ENCODE peak calls at places on chromosomes 11 and 22, in five cellular contexts. One of them, this sample, is unnamed.

GRCh38 chr22:38953091-38953490 is 4.3 kb upstream of the APOBEC3A start:
- DNase-seq in mucosa of descending colon: peak
- DNase-seq in PC-3: no peak
- DNase-seq in astrocyte of the spinal cord: no peak
- DNase-seq in choroid plexus epithelial cell: no peak
- DNase-seq in this sample: no peak

GRCh38 chr11:8263769-8264410 is at the start of gene LMO1:
- DNase-seq in astrocyte of the spinal cord: peak
- DNase-seq in mucosa of descending colon: peak
- DNase-seq in PC-3: peak
- DNase-seq in choroid plexus epithelial cell: peak
- DNase-seq in this sample: peak

GRCh38 chr11:8807544-8808225 is 103.3 kb upstream of the AKIP1 start:
- DNase-seq in astrocyte of the spinal cord: peak
- DNase-seq in mucosa of descending colon: peak
- DNase-seq in PC-3: no peak
- DNase-seq in choroid plexus epithelial cell: peak
- DNase-seq in this sample: peak

GRCh38 chr11:10208045-10208674 is 85.9 kb downstream of the SBF2 start:
- DNase-seq in PC-3: peak
- DNase-seq in astrocyte of the spinal cord: peak
- DNase-seq in choroid plexus epithelial cell: peak
- DNase-seq in mucosa of descending colon: no peak
- DNase-seq in this sample: peak

GRCh38 chr22:33861216-33861875 is 58.9 kb downstream of the LARGE1 start:
- DNase-seq in astrocyte of the spinal cord: no peak
- DNase-seq in PC-3: no peak
- DNase-seq in mucosa of descending colon: no peak
- DNase-seq in choroid plexus epithelial cell: no peak
- DNase-seq in this sample: no peak

GRCh38 chr22:35629406-35630234 is 12.5 kb upstream of the MB start:
- DNase-seq in mucosa of descending colon: no peak
- DNase-seq in PC-3: peak
- DNase-seq in choroid plexus epithelial cell: peak
- DNase-seq in astrocyte of the spinal cord: peak
- DNase-seq in this sample: peak

GRCh38 chr22:40628354-40629042 is 8.0 kb downstream of the MRTFA start:
- DNase-seq in astrocyte of the spinal cord: peak
- DNase-seq in PC-3: peak
- DNase-seq in mucosa of descending colon: no peak
- DNase-seq in choroid plexus epithelial cell: peak
- DNase-seq in this sample: no peak

GRCh38 chr22:39348909-39349505 is 784 bp upstream of the SYNGR1 start:
- DNase-seq in PC-3: no peak
- DNase-seq in astrocyte of the spinal cord: no peak
- DNase-seq in choroid plexus epithelial cell: no peak
- DNase-seq in mucosa of descending colon: no peak
- DNase-seq in this sample: no peak

GRCh38 chr22:27204280-27204679 is 546.9 kb downstream of the MIAT start:
- DNase-seq in PC-3: no peak
- DNase-seq in mucosa of descending colon: no peak
- DNase-seq in choroid plexus epithelial cell: no peak
- DNase-seq in astrocyte of the spinal cord: no peak
- DNase-seq in this sample: no peak

GRCh38 chr11:74826901-74827300 is 78.3 kb downstream of the RNF169 start:
- DNase-seq in PC-3: no peak
- DNase-seq in mucosa of descending colon: no peak
- DNase-seq in astrocyte of the spinal cord: no peak
- DNase-seq in choroid plexus epithelial cell: no peak
- DNase-seq in this sample: no peak

GRCh38 chr22:33481550-33481949 is 423.4 kb upstream of the SYN3 start:
- DNase-seq in choroid plexus epithelial cell: no peak
- DNase-seq in mucosa of descending colon: no peak
- DNase-seq in PC-3: no peak
- DNase-seq in astrocyte of the spinal cord: no peak
- DNase-seq in this sample: no peak

GRCh38 chr11:123519797-123520193 is 89.7 kb downstream of the GRAMD1B start:
- DNase-seq in mucosa of descending colon: no peak
- DNase-seq in choroid plexus epithelial cell: no peak
- DNase-seq in PC-3: no peak
- DNase-seq in astrocyte of the spinal cord: no peak
- DNase-seq in this sample: no peak

GRCh38 chr11:121950160-121950559 is 165.9 kb downstream of the BLID start:
- DNase-seq in choroid plexus epithelial cell: no peak
- DNase-seq in astrocyte of the spinal cord: no peak
- DNase-seq in PC-3: no peak
- DNase-seq in mucosa of descending colon: no peak
- DNase-seq in this sample: no peak

GRCh38 chr11:46918087-46918751 is at the start of gene LRP4:
- DNase-seq in astrocyte of the spinal cord: no peak
- DNase-seq in mucosa of descending colon: peak
- DNase-seq in PC-3: no peak
- DNase-seq in choroid plexus epithelial cell: no peak
- DNase-seq in this sample: peak

GRCh38 chr11:72222106-72222891 is 2.3 kb upstream of the INPPL1 start:
- DNase-seq in astrocyte of the spinal cord: no peak
- DNase-seq in mucosa of descending colon: no peak
- DNase-seq in PC-3: no peak
- DNase-seq in choroid plexus epithelial cell: no peak
- DNase-seq in this sample: no peak

GRCh38 chr22:37045958-37046357 is 5.6 kb upstream of the KCTD17 start:
- DNase-seq in PC-3: peak
- DNase-seq in mucosa of descending colon: no peak
- DNase-seq in astrocyte of the spinal cord: peak
- DNase-seq in choroid plexus epithelial cell: peak
- DNase-seq in this sample: peak

GRCh38 chr11:2585566-2586090 is 114.2 kb downstream of the KCNQ1OT1 start:
- DNase-seq in astrocyte of the spinal cord: no peak
- DNase-seq in choroid plexus epithelial cell: no peak
- DNase-seq in mucosa of descending colon: peak
- DNase-seq in PC-3: no peak
- DNase-seq in this sample: no peak

GRCh38 chr22:19800761-19801244 is 40.2 kb downstream of the TBX1 start:
- DNase-seq in PC-3: no peak
- DNase-seq in choroid plexus epithelial cell: peak
- DNase-seq in astrocyte of the spinal cord: peak
- DNase-seq in mucosa of descending colon: no peak
- DNase-seq in this sample: peak

GRCh38 chr22:23069502-23070357 is 589 bp upstream of the GNAZ start:
- DNase-seq in astrocyte of the spinal cord: peak
- DNase-seq in choroid plexus epithelial cell: peak
- DNase-seq in mucosa of descending colon: peak
- DNase-seq in PC-3: peak
- DNase-seq in this sample: peak

GRCh38 chr11:65072631-65072966 is 11.2 kb downstream of the CDCA5 start:
- DNase-seq in astrocyte of the spinal cord: no peak
- DNase-seq in choroid plexus epithelial cell: no peak
- DNase-seq in PC-3: no peak
- DNase-seq in mucosa of descending colon: no peak
- DNase-seq in this sample: no peak

GRCh38 chr11:47000033-47000432 is 63.5 kb downstream of the CSTPP1 start:
- DNase-seq in PC-3: no peak
- DNase-seq in mucosa of descending colon: no peak
- DNase-seq in astrocyte of the spinal cord: no peak
- DNase-seq in choroid plexus epithelial cell: peak
- DNase-seq in this sample: no peak

GRCh38 chr11:17218403-17218802 is 10.6 kb upstream of the PIK3C2A start:
- DNase-seq in PC-3: peak
- DNase-seq in astrocyte of the spinal cord: no peak
- DNase-seq in choroid plexus epithelial cell: no peak
- DNase-seq in mucosa of descending colon: no peak
- DNase-seq in this sample: no peak

GRCh38 chr11:43577566-43578264 is 102.8 kb upstream of the HSD17B12 start:
- DNase-seq in astrocyte of the spinal cord: no peak
- DNase-seq in PC-3: no peak
- DNase-seq in mucosa of descending colon: no peak
- DNase-seq in choroid plexus epithelial cell: no peak
- DNase-seq in this sample: no peak

DNA sequence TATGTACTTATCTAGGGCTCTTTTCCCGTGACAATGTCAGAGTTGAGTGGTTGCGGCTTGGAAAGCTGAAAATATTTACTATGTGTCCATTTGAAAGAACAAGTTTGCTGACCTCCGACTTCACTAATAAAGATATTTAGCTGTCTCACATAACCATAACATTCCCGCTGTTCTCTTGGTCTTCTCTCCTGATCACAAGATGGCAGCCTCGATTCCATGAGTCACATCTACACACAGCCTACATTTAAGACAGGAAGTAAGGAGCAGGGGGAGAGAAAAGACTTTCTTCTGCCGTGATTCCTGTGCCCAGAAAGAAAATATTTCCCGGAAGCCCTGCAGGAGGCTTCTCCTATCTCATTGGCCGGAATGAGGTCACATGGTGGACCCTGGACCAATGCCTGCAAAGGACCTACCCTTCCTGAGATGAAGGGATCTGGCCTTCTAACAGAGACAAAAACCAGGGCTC is 47.4 kb upstream of the SYT13 start:
- DNase-seq in astrocyte of the spinal cord: peak
- DNase-seq in mucosa of descending colon: peak
- DNase-seq in PC-3: peak
- DNase-seq in choroid plexus epithelial cell: peak
- DNase-seq in this sample: peak
- H3K4me3 ChIP-seq in astrocyte of the spinal cord: no peak
- H3K4me3 ChIP-seq in mucosa of descending colon: no peak
- H3K4me3 ChIP-seq in PC-3: peak
- H3K4me3 ChIP-seq in choroid plexus epithelial cell: peak
- H3K4me3 ChIP-seq in this sample: peak

DNA sequence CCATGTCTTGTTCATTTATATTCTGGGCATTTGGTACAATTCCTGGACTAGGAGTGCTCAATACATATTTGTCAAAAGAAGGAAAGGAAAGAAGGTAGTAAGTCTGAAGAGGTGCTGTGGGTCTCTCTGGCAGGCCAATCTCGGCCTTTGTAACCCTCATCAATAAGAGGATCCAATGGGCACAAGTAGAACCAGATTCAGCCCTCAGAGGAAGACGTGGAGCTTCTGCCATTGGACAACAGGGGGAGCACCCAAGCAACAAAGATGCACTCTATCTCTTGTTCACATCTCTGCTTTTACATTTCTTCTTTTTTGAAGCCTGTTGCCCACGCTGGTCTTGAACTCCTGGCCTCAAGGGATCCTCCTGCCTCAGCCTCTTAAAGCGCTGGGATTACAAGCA is 2.2 kb upstream of the VPS11 start:
- DNase-seq in PC-3: peak
- DNase-seq in choroid plexus epithelial cell: peak
- DNase-seq in mucosa of descending colon: no peak
- DNase-seq in astrocyte of the spinal cord: peak
- DNase-seq in this sample: peak
- TF ChIP-seq CTCF in PC-3: peak
- TF ChIP-seq CTCF in choroid plexus epithelial cell: peak
- TF ChIP-seq CTCF in mucosa of descending colon: no peak
- TF ChIP-seq CTCF in astrocyte of the spinal cord: peak
- TF ChIP-seq CTCF in this sample: peak

GRCh38 chr11:78330361-78330760 is 87.3 kb downstream of the GAB2 start:
- DNase-seq in astrocyte of the spinal cord: no peak
- DNase-seq in PC-3: no peak
- DNase-seq in mucosa of descending colon: no peak
- DNase-seq in choroid plexus epithelial cell: no peak
- DNase-seq in this sample: no peak
- H3K4me3 ChIP-seq in astrocyte of the spinal cord: no peak
- H3K4me3 ChIP-seq in PC-3: no peak
- H3K4me3 ChIP-seq in mucosa of descending colon: no peak
- H3K4me3 ChIP-seq in choroid plexus epithelial cell: no peak
- H3K4me3 ChIP-seq in this sample: no peak

GRCh38 chr11:63508009-63508408 is 2.1 kb downstream of the LGALS12 start:
- DNase-seq in PC-3: peak
- DNase-seq in astrocyte of the spinal cord: no peak
- DNase-seq in mucosa of descending colon: no peak
- DNase-seq in choroid plexus epithelial cell: no peak
- DNase-seq in this sample: peak
- TF ChIP-seq CTCF in PC-3: peak
- TF ChIP-seq CTCF in astrocyte of the spinal cord: peak
- TF ChIP-seq CTCF in mucosa of descending colon: no peak
- TF ChIP-seq CTCF in choroid plexus epithelial cell: peak
- TF ChIP-seq CTCF in this sample: peak

DNA sequence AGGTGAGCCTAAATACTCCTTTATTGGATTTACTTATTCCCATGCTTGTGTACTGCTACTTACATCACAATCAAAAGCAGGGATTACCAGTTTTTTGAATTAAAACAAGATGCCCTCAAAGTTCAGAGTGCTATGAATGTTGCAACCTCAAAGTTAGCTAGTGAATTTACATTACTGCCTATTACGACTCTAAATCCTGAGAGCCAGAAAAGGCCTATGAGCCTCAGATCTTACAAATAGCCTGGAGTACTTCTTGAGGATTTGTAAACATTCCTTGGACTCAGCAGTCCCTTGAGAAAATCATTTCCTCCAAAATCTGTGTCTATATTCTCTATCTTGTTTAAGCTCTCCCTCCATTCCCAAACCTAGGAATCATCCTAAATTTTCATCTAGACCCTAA is 25.5 kb downstream of the CHORDC1 start:
- DNase-seq in mucosa of descending colon: no peak
- DNase-seq in choroid plexus epithelial cell: no peak
- DNase-seq in PC-3: no peak
- DNase-seq in astrocyte of the spinal cord: no peak
- DNase-seq in this sample: peak
- H3K4me3 ChIP-seq in mucosa of descending colon: no peak
- H3K4me3 ChIP-seq in choroid plexus epithelial cell: no peak
- H3K4me3 ChIP-seq in PC-3: no peak
- H3K4me3 ChIP-seq in astrocyte of the spinal cord: no peak
- H3K4me3 ChIP-seq in this sample: no peak

GRCh38 chr11:3747704-3748103 is 49.6 kb downstream of the NUP98 start:
- DNase-seq in PC-3: peak
- DNase-seq in mucosa of descending colon: no peak
- DNase-seq in choroid plexus epithelial cell: peak
- DNase-seq in astrocyte of the spinal cord: peak
- DNase-seq in this sample: peak

GRCh38 chr11:3745161-3745560 is 52.2 kb downstream of the NUP98 start:
- DNase-seq in choroid plexus epithelial cell: no peak
- DNase-seq in astrocyte of the spinal cord: no peak
- DNase-seq in mucosa of descending colon: no peak
- DNase-seq in PC-3: peak
- DNase-seq in this sample: no peak
- TF ChIP-seq CTCF in choroid plexus epithelial cell: no peak
- TF ChIP-seq CTCF in astrocyte of the spinal cord: no peak
- TF ChIP-seq CTCF in mucosa of descending colon: no peak
- TF ChIP-seq CTCF in PC-3: no peak
- TF ChIP-seq CTCF in this sample: no peak

This sample was measured in fibroblast of villous mesenchyme.